ENCODE peak calls at places on chromosomes 13 and 19, in ten cellular contexts. D is EH; A is stimulated activated CD8-positive, alpha-beta memory T cell treated with anti-CD3 and anti-CD28 coated beads, Interleukin-15, amount 100 ng/mL, for 24 hours; I is nucleus accumbens; U is anterior cingulate cortex; Y is progenitor cell of endocrine pancreas; P is CD8-positive, alpha-beta T cell; R is HFFc6; T is heart left ventricle; W is neuronal stem cell. B is an unnamed sample.

GRCh38 chr19:41909706-41910105 is 18.5 kb downstream of the ERFL start:
- DNase-seq in D (no peak), A (no peak), I (no peak), U (no peak), Y (no peak), P (no peak), R (no peak), T (no peak), W (no peak), B (no peak)

GRCh38 chr13:20334309-20334708 is 102.2 kb upstream of the GJB6 start:
- DNase-seq in D (no peak), A (no peak), I (no peak), U (no peak), Y (no peak), P (no peak), R (no peak), T (no peak), W (no peak), B (no peak)

GRCh38 chr19:17684256-17684655 is 3.9 kb downstream of the UNC13A start:
- DNase-seq in D (no peak), A (no peak), I (no peak), U (no peak), Y (no peak), P (no peak), R (no peak), T (no peak), W (no peak), B (no peak)

GRCh38 chr19:14030997-14031718 is 404 bp upstream of the IL27RA start:
- DNase-seq in D (no peak), A (no peak), I (no peak), U (no peak), Y (no peak), P (no peak), R (no peak), T (no peak), W (no peak), B (no peak)

GRCh38 chr19:37907735-37908066 is 693 bp downstream of the SIPA1L3 start:
- DNase-seq in D (no peak), A (no peak), I (no peak), U (no peak), Y (no peak), P (no peak), R (no peak), T (no peak), W (no peak), B (no peak)

GRCh38 chr13:48216204-48216711 is 16.7 kb upstream of the ITM2B start:
- DNase-seq in D (no peak), A (no peak), I (no peak), U (no peak), Y (no peak), P (no peak), R (no peak), T (no peak), W (no peak), B (no peak)

GRCh38 chr13:114151565-114152284 is 19.3 kb upstream of the RASA3 start:
- DNase-seq in D (no peak), A (no peak), I (no peak), U (no peak), Y (no peak), P (no peak), R (no peak), T (no peak), W (no peak), B (no peak)

GRCh38 chr19:51810228-51810627 is 15.3 kb downstream of the FPR3 start:
- DNase-seq in D (peak), A (no peak), I (no peak), U (no peak), Y (no peak), P (no peak), R (peak), T (no peak), W (no peak), B (no peak)

GRCh38 chr13:32136061-32136460 is 104.5 kb downstream of the FRY start:
- DNase-seq in D (no peak), A (no peak), I (no peak), U (no peak), Y (no peak), P (no peak), R (no peak), T (no peak), W (no peak), B (no peak)

GRCh38 chr13:30881931-30882899 is 23.9 kb upstream of the MEDAG start:
- DNase-seq in D (peak), A (no peak), I (no peak), U (no peak), Y (no peak), P (no peak), R (no peak), T (no peak), W (no peak), B (no peak)

GRCh38 chr19:1715540-1715939 is 37.8 kb upstream of the ONECUT3 start:
- DNase-seq in D (no peak), A (no peak), I (no peak), U (no peak), Y (no peak), P (no peak), R (no peak), T (no peak), W (no peak), B (no peak)

GRCh38 chr13:33743438-33744368 is 74.2 kb upstream of the RFC3 start:
- DNase-seq in D (no peak), A (no peak), I (no peak), U (no peak), Y (no peak), P (no peak), R (no peak), T (no peak), W (no peak), B (peak)

GRCh38 chr13:112657850-112658445 is 31.9 kb upstream of the ATP11A start:
- DNase-seq in D (peak), A (no peak), I (no peak), U (no peak), Y (no peak), P (no peak), R (peak), T (no peak), W (no peak), B (no peak)

GRCh38 chr13:100443278-100443997 is 145.2 kb downstream of the GGACT start:
- DNase-seq in D (peak), A (no peak), I (no peak), U (no peak), Y (no peak), P (no peak), R (no peak), T (no peak), W (no peak), B (no peak)

GRCh38 chr13:25118371-25118770 is 22.4 kb downstream of the PABPC3 start:
- DNase-seq in D (no peak), A (no peak), I (no peak), U (no peak), Y (no peak), P (no peak), R (no peak), T (no peak), W (no peak), B (no peak)

GRCh38 chr19:13492128-13492527 is 14.2 kb downstream of the CACNA1A start:
- DNase-seq in D (peak), A (no peak), I (no peak), U (no peak), Y (no peak), P (no peak), R (peak), T (no peak), W (no peak), B (no peak)

GRCh38 chr19:20964798-20965197 is 41.7 kb downstream of the ZNF85 start:
- DNase-seq in D (no peak), A (no peak), I (no peak), U (no peak), Y (no peak), P (no peak), R (no peak), T (no peak), W (no peak), B (no peak)

GRCh38 chr13:59144700-59145099 is 1019.0 kb downstream of the DIAPH3 start:
- DNase-seq in D (no peak), A (no peak), I (no peak), U (no peak), Y (no peak), P (no peak), R (no peak), T (no peak), W (no peak), B (no peak)

GRCh38 chr19:13906525-13906904 is 514 bp downstream of the CC2D1A start:
- DNase-seq in D (no peak), A (no peak), I (peak), U (no peak), Y (no peak), P (no peak), R (no peak), T (no peak), W (no peak), B (no peak)

GRCh38 chr13:99237981-99238662 is 20.1 kb downstream of the GPR18 start:
- DNase-seq in D (no peak), A (no peak), I (no peak), U (no peak), Y (no peak), P (no peak), R (no peak), T (no peak), W (no peak), B (no peak)

GRCh38 chr13:36882829-36883390 is 37.1 kb downstream of the SMAD9 start:
- DNase-seq in D (no peak), A (no peak), I (no peak), U (no peak), Y (no peak), P (no peak), R (no peak), T (no peak), W (no peak), B (no peak)

GRCh38 chr13:46489586-46490023 is 63.4 kb upstream of the LRCH1 start:
- DNase-seq in D (peak), A (no peak), I (no peak), U (no peak), Y (no peak), P (no peak), R (peak), T (no peak), W (no peak), B (no peak)

GRCh38 chr13:51397262-51397933 is 55.4 kb downstream of the INTS6 start:
- DNase-seq in D (peak), A (no peak), I (no peak), U (no peak), Y (no peak), P (no peak), R (peak), T (no peak), W (no peak), B (no peak)

GRCh38 chr19:35292986-35293732 is 1.2 kb downstream of the MAG start:
- DNase-seq in D (no peak), A (no peak), I (peak), U (peak), Y (no peak), P (no peak), R (no peak), T (no peak), W (no peak), B (no peak)

B was measured in GM12878.